ENCODE peak calls at places on chromosomes 12 and 14, in five cellular contexts. C is small intestine; E is naive thymus-derived CD4-positive, alpha-beta T cell; Y is OCI-LY7; G is cardiac muscle cell. X is an unnamed sample. For H3K4me1, the result is how much of the 10 kb centered on the place peaks cover.

GRCh38 chr12:97229036-97229435 is 233.6 kb upstream of the RMST start:
- DNase-seq in C (no peak), E (no peak), Y (no peak), G (no peak), X (no peak)

GRCh38 chr12:127399451-127399850 is 867.5 kb upstream of the TMEM132C start:
- DNase-seq in C (no peak), E (no peak), Y (no peak), G (no peak), X (no peak)

GRCh38 chr14:55938249-55938791 is 179.9 kb upstream of the PELI2 start:
- DNase-seq in C (peak), E (no peak), Y (no peak), G (no peak), X (no peak)

GRCh38 chr12:58877243-58877743 is 43.0 kb downstream of the LRIG3 start:
- DNase-seq in C (no peak), E (no peak), Y (no peak), G (no peak), X (no peak)

GRCh38 chr14:41289025-41289424 is 317.7 kb upstream of the LRFN5 start:
- DNase-seq in C (no peak), E (no peak), Y (no peak), G (no peak), X (no peak)

GRCh38 chr12:45302621-45303020 is 86.7 kb downstream of the ANO6 start:
- DNase-seq in C (no peak), E (no peak), Y (no peak), G (no peak), X (no peak)

GRCh38 chr14:95215094-95215493 is 57.8 kb upstream of the DICER1 start:
- DNase-seq in C (no peak), E (no peak), Y (no peak), G (no peak), X (no peak)

GRCh38 chr14:44339256-44339655 is 167.8 kb downstream of the FSCB start:
- DNase-seq in C (no peak), E (no peak), Y (no peak), G (no peak), X (no peak)

GRCh38 chr12:52246720-52247621 is 13.9 kb downstream of the KRT7 start:
- DNase-seq in C (peak), E (no peak), Y (no peak), G (no peak), X (no peak)

GRCh38 chr14:54291491-54292191 is 105.2 kb upstream of the CDKN3 start:
- DNase-seq in C (no peak), E (no peak), Y (no peak), G (peak), X (no peak)

GRCh38 chr14:68968051-68968450 is 11.1 kb downstream of the ACTN1 start:
- DNase-seq in C (peak), E (peak), Y (no peak), G (no peak), X (peak)

GRCh38 chr14:93036652-93037341 is 78.9 kb downstream of the ITPK1 start:
- DNase-seq in C (no peak), E (no peak), Y (no peak), G (no peak), X (no peak)
- H3K4me1 ChIP-seq in C (under half), E (under half), Y (under half), G (half or more), X (under half)

GRCh38 chr12:68627673-68628319 is 17.1 kb downstream of the RAP1B start:
- DNase-seq in C (no peak), E (no peak), Y (no peak), G (no peak), X (no peak)

GRCh38 chr12:68628698-68629097 is 18.0 kb downstream of the RAP1B start:
- DNase-seq in C (no peak), E (no peak), Y (no peak), G (no peak), X (no peak)

GRCh38 chr12:68630598-68630997 is 19.9 kb downstream of the RAP1B start:
- DNase-seq in C (no peak), E (no peak), Y (peak), G (no peak), X (no peak)

GRCh38 chr12:68631177-68631576 is 20.5 kb downstream of the RAP1B start:
- DNase-seq in C (no peak), E (no peak), Y (no peak), G (no peak), X (no peak)

DNA sequence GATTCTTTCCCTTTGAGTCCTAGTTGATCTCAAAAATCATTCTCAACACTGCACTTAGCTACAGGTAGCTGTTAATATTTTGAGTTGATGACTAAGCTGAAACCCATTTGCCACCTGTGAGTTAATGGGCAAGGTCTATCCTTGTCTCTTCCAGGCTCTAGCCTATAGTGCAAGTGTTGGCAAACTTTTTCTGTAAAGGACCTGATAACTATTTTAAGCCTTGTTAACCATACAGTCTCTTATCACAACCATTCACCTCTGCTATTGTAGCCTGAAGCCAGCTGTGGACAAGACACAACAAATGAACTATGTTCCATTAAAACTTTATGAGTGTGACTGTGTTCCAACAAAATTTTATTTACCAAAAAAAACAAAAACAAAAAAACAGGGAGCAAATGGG is 19.4 kb downstream of the RAP1B start:
- DNase-seq in C (peak), E (no peak), Y (no peak), G (peak), X (no peak)
- H3K4me1 ChIP-seq in C (under half), E (under half), Y (half or more), G (under half), X (half or more)

GRCh38 chr12:94617101-94617500 is 33.3 kb downstream of the TMCC3 start:
- DNase-seq in C (no peak), E (no peak), Y (no peak), G (no peak), X (no peak)

GRCh38 chr12:94616217-94616729 is 34.1 kb downstream of the TMCC3 start:
- DNase-seq in C (no peak), E (no peak), Y (no peak), G (peak), X (no peak)

GRCh38 chr12:94609917-94610443 is 40.4 kb downstream of the TMCC3 start:
- DNase-seq in C (no peak), E (no peak), Y (no peak), G (no peak), X (no peak)

GRCh38 chr12:94615284-94616216 is 34.8 kb downstream of the TMCC3 start:
- DNase-seq in C (peak), E (no peak), Y (no peak), G (peak), X (no peak)

DNA sequence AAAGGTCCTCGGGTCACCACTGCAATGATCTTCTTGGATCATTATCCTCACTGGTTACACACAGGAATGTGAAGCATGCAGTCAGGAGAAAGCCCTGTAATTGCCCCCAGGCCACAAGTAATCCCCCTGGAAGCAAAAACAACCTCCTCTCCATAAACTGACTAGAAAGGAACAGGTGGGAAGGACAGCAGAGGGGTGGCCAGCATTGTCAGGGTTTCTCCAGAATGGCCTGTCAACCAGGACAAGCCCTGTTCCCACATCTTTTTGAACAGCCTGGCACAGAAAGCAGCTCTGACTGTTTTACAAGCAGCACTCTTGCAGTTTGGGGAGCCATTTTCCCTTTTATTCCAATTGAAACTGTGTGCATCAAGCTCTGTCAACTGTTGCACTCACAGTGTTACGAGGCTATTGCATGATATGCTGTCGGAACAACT is 36.1 kb downstream of the TMCC3 start:
- DNase-seq in C (no peak), E (no peak), Y (no peak), G (peak), X (no peak)
- H3K4me1 ChIP-seq in C (under half), E (under half), Y (under half), G (under half), X (under half)

DNA sequence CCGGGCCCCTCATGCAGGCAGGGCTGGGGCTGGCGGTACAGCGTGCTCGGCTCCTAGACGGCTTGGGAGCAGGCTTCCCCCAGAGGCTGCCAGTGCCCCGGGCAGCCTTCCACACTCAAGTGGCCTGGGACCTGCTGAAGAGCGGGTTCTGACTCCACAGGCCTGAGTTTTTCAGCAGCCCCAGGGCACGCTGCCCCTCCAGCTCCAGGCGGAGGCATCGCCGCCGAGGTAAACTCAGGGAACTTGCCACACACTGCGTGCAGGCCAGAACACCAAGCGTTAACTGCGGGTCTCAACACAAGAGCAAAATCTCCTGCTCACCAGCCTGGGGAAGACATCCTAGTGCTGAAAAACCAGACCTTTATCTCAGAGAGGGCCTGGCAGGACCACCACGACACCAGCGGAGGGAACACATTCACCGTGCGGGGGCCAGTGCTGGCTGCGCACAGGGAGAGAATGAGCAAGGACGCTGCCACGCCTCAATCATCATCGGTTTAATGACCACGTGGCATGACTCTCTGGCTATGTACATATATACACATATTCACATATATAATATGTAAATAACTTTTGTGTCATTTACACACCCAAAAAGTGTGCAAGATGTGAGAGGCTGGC is 21.3 kb downstream of the PSMC1 start:
- DNase-seq in C (no peak), E (no peak), Y (no peak), G (no peak), X (no peak)
- H3K4me1 ChIP-seq in C (under half), E (under half), Y (under half), G (under half), X (under half)

GRCh38 chr14:75456069-75457023 is 28.5 kb downstream of the JDP2 start:
- DNase-seq in C (no peak), E (no peak), Y (no peak), G (no peak), X (no peak)

GRCh38 chr14:75452900-75453816 is 25.3 kb downstream of the JDP2 start:
- DNase-seq in C (no peak), E (no peak), Y (no peak), G (peak), X (no peak)

GRCh38 chr14:75453817-75454434 is 26.1 kb downstream of the JDP2 start:
- DNase-seq in C (no peak), E (no peak), Y (peak), G (no peak), X (peak)

GRCh38 chr14:75457024-75457390 is 29.2 kb downstream of the JDP2 start:
- DNase-seq in C (no peak), E (no peak), Y (no peak), G (no peak), X (no peak)

GRCh38 chr14:75454963-75455546 is 27.2 kb downstream of the JDP2 start:
- DNase-seq in C (peak), E (no peak), Y (no peak), G (peak), X (no peak)
- H3K4me1 ChIP-seq in C (under half), E (under half), Y (half or more), G (under half), X (under half)

GRCh38 chr12:25323774-25324086 is 73.0 kb upstream of the KRAS start:
- DNase-seq in C (no peak), E (no peak), Y (peak), G (no peak), X (peak)
- H3K4me1 ChIP-seq in C (under half), E (under half), Y (half or more), G (under half), X (under half)

X was measured in CD4-positive, alpha-beta memory T cell.